ENCODE peak calls at places on chromosomes 13 and 19, in eight cellular contexts. N, D, M, O, E, S, R and W are unnamed samples.
A peak's percentile ranks its signal among the peaks of the same experiment; 100 is the strongest.

GRCh38 chr13:44648392-44649117 is 72.4 kb upstream of the TSC22D1 start:
- DNase-seq in N (no peak), M (no peak), E (no peak), S (no peak), O (no peak), R (no peak), D (no peak), W (peak; percentile 5)

GRCh38 chr13:63864171-63864902 is 2448.7 kb upstream of the PCDH20 start:
- DNase-seq in M (no peak), R (no peak), E (no peak), N (no peak), S (no peak), D (no peak), O (no peak), W (no peak)

GRCh38 chr13:21371011-21371410 is 88.1 kb downstream of the ZDHHC20 start:
- DNase-seq in R (no peak), D (no peak), O (no peak), M (no peak), E (no peak), N (no peak), S (no peak), W (no peak)

GRCh38 chr13:86684402-86684801 is 885.2 kb upstream of the SLITRK6 start:
- DNase-seq in D (no peak), M (no peak), R (no peak), N (no peak), O (no peak), S (no peak), E (no peak), W (no peak)

GRCh38 chr19:41705393-41706174 is 2.8 kb upstream of the CEACAM5 start:
- DNase-seq in N (no peak), D (no peak), R (peak; percentile 4), O (no peak), S (no peak), M (peak; percentile 53), E (peak; percentile 43), W (peak; percentile 10)

GRCh38 chr13:46659413-46660065 is 106.6 kb downstream of the LRCH1 start:
- DNase-seq in O (no peak), D (no peak), S (no peak), M (peak; percentile 63), E (no peak), N (no peak), R (no peak), W (no peak)

GRCh38 chr13:23674795-23675640 is 104.8 kb downstream of the TNFRSF19 start:
- DNase-seq in N (no peak), O (no peak), S (no peak), M (peak; percentile 60), E (no peak), D (no peak), R (no peak), W (no peak)

GRCh38 chr13:107803822-107804495 is 411.4 kb downstream of the LIG4 start:
- DNase-seq in D (no peak), R (no peak), O (no peak), M (no peak), E (no peak), S (no peak), N (no peak), W (no peak)

GRCh38 chr19:14114854-14115253 is 2.7 kb downstream of the PRKACA start:
- DNase-seq in O (no peak), R (no peak), D (no peak), M (peak; percentile 60), E (peak; percentile 57), S (peak; percentile 88), N (peak; percentile 29), W (no peak)

GRCh38 chr13:75458696-75459422 is 23.1 kb downstream of the TBC1D4 start:
- DNase-seq in E (no peak), D (no peak), S (no peak), R (no peak), O (peak; percentile 85), M (no peak), N (no peak), W (no peak)

GRCh38 chr13:48994731-48995130 is 19.0 kb downstream of the FNDC3A start:
- DNase-seq in N (no peak), M (no peak), E (no peak), R (no peak), D (no peak), O (no peak), S (no peak), W (no peak)

GRCh38 chr19:11067356-11068113 is 21.7 kb upstream of the LDLR start:
- DNase-seq in S (no peak), D (no peak), N (no peak), E (no peak), M (no peak), R (no peak), O (no peak), W (no peak)

GRCh38 chr13:42466609-42467008 is 107.3 kb upstream of the TNFSF11 start:
- DNase-seq in M (no peak), O (no peak), R (no peak), N (no peak), E (no peak), S (no peak), D (no peak), W (no peak)

GRCh38 chr19:58559275-58560006 is 1.0 kb upstream of the UBE2M start:
- DNase-seq in M (peak; percentile 97), R (peak; percentile 86), E (peak; percentile 75), O (peak; percentile 87), N (peak; percentile 47), D (peak; percentile 96), S (peak; percentile 95), W (peak; percentile 75)

GRCh38 chr19:41699231-41699967 is 9.0 kb upstream of the CEACAM5 start:
- DNase-seq in O (no peak), E (peak; percentile 13), M (peak; percentile 58), N (no peak), R (no peak), D (no peak), S (no peak), W (no peak)

GRCh38 chr19:15498910-15499309 is 9.4 kb upstream of the CYP4F22 start:
- DNase-seq in S (no peak), M (no peak), E (no peak), D (no peak), N (no peak), R (no peak), O (no peak), W (peak; percentile 55)

GRCh38 chr13:41917641-41918040 is 43.3 kb downstream of the VWA8 start:
- DNase-seq in M (no peak), E (no peak), N (no peak), O (no peak), S (no peak), R (no peak), D (no peak), W (peak; percentile 55)

GRCh38 chr13:61414686-61415664 is 674 bp downstream of the PCDH20 start:
- DNase-seq in N (no peak), E (no peak), S (peak; percentile 86), D (peak; percentile 66), M (peak; percentile 7), O (no peak), R (peak; percentile 75), W (no peak)

GRCh38 chr13:72194531-72194930 is 327.5 kb upstream of the DACH1 start:
- DNase-seq in D (no peak), E (no peak), R (no peak), N (no peak), O (no peak), S (peak; percentile 21), M (no peak), W (no peak)

GRCh38 chr19:58265100-58265499 is 13.7 kb upstream of the ZNF8 start:
- DNase-seq in S (no peak), O (no peak), E (no peak), N (no peak), R (no peak), D (no peak), M (no peak), W (no peak)

GRCh38 chr19:46299004-46299509 is 2.2 kb downstream of the HIF3A start:
- DNase-seq in S (peak; percentile 93), R (no peak), E (no peak), O (peak; percentile 91), N (no peak), M (peak; percentile 90), D (peak; percentile 90), W (no peak)

GRCh38 chr19:16851031-16851712 is 22.0 kb downstream of the SIN3B start:
- DNase-seq in R (no peak), O (no peak), M (no peak), N (no peak), S (peak; percentile 47), D (no peak), E (no peak), W (no peak)

GRCh38 chr19:55440411-55441105 is 2.5 kb downstream of the SHISA7 start:
- DNase-seq in S (no peak), D (no peak), N (no peak), M (no peak), R (no peak), E (no peak), O (no peak), W (no peak)
- H3K4me3 ChIP-seq in S (no peak overlapping the region), D (no peak overlapping the region), N (no peak overlapping the region), M (peak overlapping the region; percentile 33), R (no peak overlapping the region), E (no peak overlapping the region), O (no peak overlapping the region), W (no peak overlapping the region)

DNA sequence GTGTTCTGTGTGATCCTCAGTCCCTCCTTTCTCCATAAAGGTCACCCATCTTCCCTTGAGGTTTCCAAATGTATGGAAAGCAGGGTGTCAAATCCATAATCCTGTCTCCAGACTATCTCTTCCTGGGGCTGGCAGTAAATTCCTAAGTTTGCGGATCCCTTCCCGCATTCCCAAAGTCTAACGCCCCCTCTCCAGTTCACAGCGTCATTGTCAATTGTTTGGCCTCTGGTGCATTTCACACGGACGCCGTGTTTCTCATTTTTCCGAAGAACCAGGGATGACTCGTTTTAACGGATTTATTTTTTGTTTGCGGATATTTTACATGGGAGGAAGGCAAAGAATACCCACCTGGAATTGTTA is 32.6 kb downstream of the ZNF136 start:
- DNase-seq in N (no peak), R (peak; percentile 0), S (no peak), O (no peak), D (no peak), M (no peak), E (no peak), W (no peak)
- H3K4me3 ChIP-seq in N (peak overlapping the region; percentile 32), R (peak overlapping the region; percentile 40), S (peak overlapping the region; percentile 61), O (peak overlapping the region; percentile 80), D (peak overlapping the region; percentile 80), M (no peak overlapping the region), E (peak overlapping the region; percentile 58), W (no peak overlapping the region)

DNA sequence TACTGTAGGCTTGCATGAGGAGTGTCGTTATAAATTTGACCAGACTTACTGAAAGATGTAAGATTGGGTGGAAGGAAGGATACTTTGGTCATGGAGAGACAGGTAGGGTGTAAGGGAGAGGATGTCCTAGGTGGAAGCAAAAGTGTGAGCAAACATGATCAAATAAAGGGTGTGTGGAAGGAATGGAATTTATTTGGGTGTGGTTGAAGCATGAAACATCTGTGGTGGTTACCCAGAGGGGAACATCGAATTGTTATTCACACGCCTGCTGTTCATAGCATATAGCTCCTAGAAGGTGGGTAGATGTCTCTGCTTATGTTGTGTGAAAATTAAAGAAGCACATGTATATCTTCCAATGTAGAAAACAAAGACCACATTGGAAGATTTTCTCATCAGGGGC is 157.7 kb downstream of the ATP8A2 start:
- DNase-seq in O (no peak), S (no peak), E (no peak), N (no peak), M (no peak), D (no peak), R (no peak), W (no peak)
- H3K4me3 ChIP-seq in O (no peak overlapping the region), S (no peak overlapping the region), E (no peak overlapping the region), N (no peak overlapping the region), M (no peak overlapping the region), D (no peak overlapping the region), R (no peak overlapping the region), W (no peak overlapping the region)

GRCh38 chr13:31424130-31424729 is 224.5 kb downstream of the B3GLCT start:
- DNase-seq in N (no peak), R (peak; percentile 68), E (peak; percentile 52), M (peak; percentile 75), O (peak; percentile 69), D (peak; percentile 72), S (peak; percentile 81), W (peak; percentile 48)
- H3K4me3 ChIP-seq in N (no peak overlapping the region), R (no peak overlapping the region), E (no peak overlapping the region), M (no peak overlapping the region), O (no peak overlapping the region), D (no peak overlapping the region), S (no peak overlapping the region), W (no peak overlapping the region)